ENCODE peak calls at places on chromosome 5, in ten cellular contexts. One of them, this sample, is unnamed.

GRCh38 chr5:133967124-133967523 is 1.3 kb downstream of the C5orf15 start:
- DNase-seq in cardiac fibroblast: peak
- DNase-seq in lung: no peak
- DNase-seq in GM13977: no peak
- DNase-seq in PC-3: no peak
- DNase-seq in ovary: no peak
- DNase-seq in nephron progenitor cell: no peak
- DNase-seq in endothelial cell: no peak
- DNase-seq in prostate gland: no peak
- DNase-seq in H9: no peak
- DNase-seq in this sample: no peak

GRCh38 chr5:139686919-139687421 is 38.8 kb downstream of the CXXC5 start:
- DNase-seq in cardiac fibroblast: no peak
- DNase-seq in lung: no peak
- DNase-seq in GM13977: no peak
- DNase-seq in PC-3: no peak
- DNase-seq in ovary: no peak
- DNase-seq in nephron progenitor cell: no peak
- DNase-seq in endothelial cell: peak
- DNase-seq in prostate gland: no peak
- DNase-seq in H9: no peak
- DNase-seq in this sample: no peak

GRCh38 chr5:171316258-171317121 is 7.4 kb downstream of the TLX3 start:
- DNase-seq in cardiac fibroblast: no peak
- DNase-seq in lung: no peak
- DNase-seq in GM13977: no peak
- DNase-seq in PC-3: no peak
- DNase-seq in ovary: no peak
- DNase-seq in nephron progenitor cell: peak
- DNase-seq in endothelial cell: peak
- DNase-seq in prostate gland: no peak
- DNase-seq in H9: peak
- DNase-seq in this sample: no peak

GRCh38 chr5:151686673-151687378 is at the start of gene SPARC:
- DNase-seq in cardiac fibroblast: peak
- DNase-seq in lung: peak
- DNase-seq in GM13977: no peak
- DNase-seq in PC-3: no peak
- DNase-seq in ovary: peak
- DNase-seq in nephron progenitor cell: peak
- DNase-seq in endothelial cell: peak
- DNase-seq in prostate gland: peak
- DNase-seq in H9: peak
- DNase-seq in this sample: peak

GRCh38 chr5:15554542-15554941 is 54.6 kb downstream of the FBXL7 start:
- DNase-seq in cardiac fibroblast: no peak
- DNase-seq in lung: no peak
- DNase-seq in GM13977: no peak
- DNase-seq in PC-3: no peak
- DNase-seq in ovary: no peak
- DNase-seq in nephron progenitor cell: no peak
- DNase-seq in endothelial cell: no peak
- DNase-seq in prostate gland: no peak
- DNase-seq in H9: peak
- DNase-seq in this sample: no peak

GRCh38 chr5:10760033-10760975 is 730 bp downstream of the DAP start:
- DNase-seq in cardiac fibroblast: peak
- DNase-seq in lung: peak
- DNase-seq in GM13977: peak
- DNase-seq in PC-3: peak
- DNase-seq in ovary: peak
- DNase-seq in nephron progenitor cell: peak
- DNase-seq in endothelial cell: peak
- DNase-seq in prostate gland: peak
- DNase-seq in H9: no peak
- DNase-seq in this sample: peak

GRCh38 chr5:158175664-158176507 is 316.9 kb upstream of the CLINT1 start:
- DNase-seq in cardiac fibroblast: no peak
- DNase-seq in lung: no peak
- DNase-seq in GM13977: no peak
- DNase-seq in PC-3: peak
- DNase-seq in ovary: peak
- DNase-seq in nephron progenitor cell: no peak
- DNase-seq in endothelial cell: no peak
- DNase-seq in prostate gland: peak
- DNase-seq in H9: no peak
- DNase-seq in this sample: peak

GRCh38 chr5:10637944-10638343 is 74.1 kb downstream of the ANKRD33B start:
- DNase-seq in cardiac fibroblast: no peak
- DNase-seq in lung: no peak
- DNase-seq in GM13977: no peak
- DNase-seq in PC-3: no peak
- DNase-seq in ovary: no peak
- DNase-seq in nephron progenitor cell: no peak
- DNase-seq in endothelial cell: no peak
- DNase-seq in prostate gland: no peak
- DNase-seq in H9: no peak
- DNase-seq in this sample: no peak

GRCh38 chr5:136042156-136042555 is 13.4 kb downstream of the TGFBI start:
- DNase-seq in cardiac fibroblast: no peak
- DNase-seq in lung: no peak
- DNase-seq in GM13977: no peak
- DNase-seq in PC-3: no peak
- DNase-seq in ovary: no peak
- DNase-seq in nephron progenitor cell: no peak
- DNase-seq in endothelial cell: no peak
- DNase-seq in prostate gland: no peak
- DNase-seq in H9: no peak
- DNase-seq in this sample: no peak

GRCh38 chr5:133565993-133566392 is 46.3 kb downstream of the FSTL4 start:
- DNase-seq in cardiac fibroblast: peak
- DNase-seq in lung: no peak
- DNase-seq in GM13977: no peak
- DNase-seq in PC-3: peak
- DNase-seq in ovary: no peak
- DNase-seq in nephron progenitor cell: peak
- DNase-seq in endothelial cell: peak
- DNase-seq in prostate gland: no peak
- DNase-seq in H9: no peak
- DNase-seq in this sample: peak

GRCh38 chr5:125196479-125197183 is 450.2 kb upstream of the ZNF608 start:
- DNase-seq in cardiac fibroblast: no peak
- DNase-seq in lung: no peak
- DNase-seq in GM13977: no peak
- DNase-seq in PC-3: no peak
- DNase-seq in ovary: no peak
- DNase-seq in nephron progenitor cell: no peak
- DNase-seq in endothelial cell: no peak
- DNase-seq in prostate gland: no peak
- DNase-seq in H9: no peak
- DNase-seq in this sample: no peak

GRCh38 chr5:122559676-122560075 is 215.2 kb upstream of the SNX2 start:
- DNase-seq in cardiac fibroblast: peak
- DNase-seq in lung: no peak
- DNase-seq in GM13977: no peak
- DNase-seq in PC-3: no peak
- DNase-seq in ovary: no peak
- DNase-seq in nephron progenitor cell: no peak
- DNase-seq in endothelial cell: no peak
- DNase-seq in prostate gland: no peak
- DNase-seq in H9: no peak
- DNase-seq in this sample: no peak

GRCh38 chr5:8517461-8517860 is 648.5 kb downstream of the MTRR start:
- DNase-seq in cardiac fibroblast: no peak
- DNase-seq in lung: no peak
- DNase-seq in GM13977: no peak
- DNase-seq in PC-3: peak
- DNase-seq in ovary: no peak
- DNase-seq in nephron progenitor cell: no peak
- DNase-seq in endothelial cell: no peak
- DNase-seq in prostate gland: no peak
- DNase-seq in H9: no peak
- DNase-seq in this sample: peak

DNA sequence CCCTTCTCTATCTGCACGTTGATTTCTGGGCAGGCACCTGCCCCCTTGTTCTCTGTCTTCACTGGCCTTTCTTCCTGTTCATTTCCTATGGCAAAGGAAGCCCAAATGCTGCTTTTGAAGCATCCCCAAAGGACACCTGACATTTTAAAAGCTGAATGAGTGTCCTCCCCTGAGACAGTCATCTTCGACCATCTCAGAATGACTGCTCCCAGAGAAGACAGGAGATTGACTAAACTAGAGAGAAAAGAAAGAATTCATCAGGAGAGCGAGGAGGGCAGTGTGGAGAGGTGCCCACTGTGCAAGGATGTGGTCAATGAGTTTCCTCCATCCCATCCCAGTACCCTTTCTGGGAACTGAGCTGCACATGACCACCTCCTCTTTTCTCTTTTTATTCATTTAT is 51.9 kb downstream of the SEMA6A start:
- DNase-seq in cardiac fibroblast: no peak
- DNase-seq in lung: no peak
- DNase-seq in GM13977: no peak
- DNase-seq in PC-3: no peak
- DNase-seq in ovary: no peak
- DNase-seq in nephron progenitor cell: no peak
- DNase-seq in endothelial cell: no peak
- DNase-seq in prostate gland: no peak
- DNase-seq in H9: no peak
- DNase-seq in this sample: no peak
- TF ChIP-seq CTCF in cardiac fibroblast: no peak
- TF ChIP-seq CTCF in lung: no peak
- TF ChIP-seq CTCF in GM13977: no peak
- TF ChIP-seq CTCF in PC-3: no peak
- TF ChIP-seq CTCF in ovary: no peak
- TF ChIP-seq CTCF in nephron progenitor cell: no peak
- TF ChIP-seq CTCF in endothelial cell: no peak
- TF ChIP-seq CTCF in prostate gland: no peak
- TF ChIP-seq CTCF in H9: no peak
- TF ChIP-seq CTCF in this sample: no peak

GRCh38 chr5:149153751-149154610 is 12.7 kb downstream of the ABLIM3 start:
- DNase-seq in cardiac fibroblast: peak
- DNase-seq in lung: peak
- DNase-seq in GM13977: no peak
- DNase-seq in PC-3: no peak
- DNase-seq in ovary: no peak
- DNase-seq in nephron progenitor cell: no peak
- DNase-seq in endothelial cell: no peak
- DNase-seq in prostate gland: no peak
- DNase-seq in H9: no peak
- DNase-seq in this sample: peak

GRCh38 chr5:149156435-149157083 is 15.3 kb downstream of the ABLIM3 start:
- DNase-seq in cardiac fibroblast: peak
- DNase-seq in lung: no peak
- DNase-seq in GM13977: no peak
- DNase-seq in PC-3: no peak
- DNase-seq in ovary: no peak
- DNase-seq in nephron progenitor cell: no peak
- DNase-seq in endothelial cell: no peak
- DNase-seq in prostate gland: no peak
- DNase-seq in H9: no peak
- DNase-seq in this sample: no peak

GRCh38 chr5:149153193-149153750 is 12.0 kb downstream of the ABLIM3 start:
- DNase-seq in cardiac fibroblast: no peak
- DNase-seq in lung: no peak
- DNase-seq in GM13977: no peak
- DNase-seq in PC-3: no peak
- DNase-seq in ovary: no peak
- DNase-seq in nephron progenitor cell: no peak
- DNase-seq in endothelial cell: no peak
- DNase-seq in prostate gland: no peak
- DNase-seq in H9: no peak
- DNase-seq in this sample: no peak

GRCh38 chr5:149152317-149152746 is 11.0 kb downstream of the ABLIM3 start:
- DNase-seq in cardiac fibroblast: peak
- DNase-seq in lung: no peak
- DNase-seq in GM13977: no peak
- DNase-seq in PC-3: peak
- DNase-seq in ovary: no peak
- DNase-seq in nephron progenitor cell: no peak
- DNase-seq in endothelial cell: no peak
- DNase-seq in prostate gland: no peak
- DNase-seq in H9: no peak
- DNase-seq in this sample: no peak

GRCh38 chr5:149154629-149155028 is 13.3 kb downstream of the ABLIM3 start:
- DNase-seq in cardiac fibroblast: no peak
- DNase-seq in lung: no peak
- DNase-seq in GM13977: no peak
- DNase-seq in PC-3: no peak
- DNase-seq in ovary: no peak
- DNase-seq in nephron progenitor cell: no peak
- DNase-seq in endothelial cell: no peak
- DNase-seq in prostate gland: no peak
- DNase-seq in H9: no peak
- DNase-seq in this sample: no peak
- TF ChIP-seq CTCF in cardiac fibroblast: no peak
- TF ChIP-seq CTCF in lung: no peak
- TF ChIP-seq CTCF in GM13977: no peak
- TF ChIP-seq CTCF in PC-3: no peak
- TF ChIP-seq CTCF in ovary: no peak
- TF ChIP-seq CTCF in nephron progenitor cell: no peak
- TF ChIP-seq CTCF in endothelial cell: no peak
- TF ChIP-seq CTCF in prostate gland: no peak
- TF ChIP-seq CTCF in H9: no peak
- TF ChIP-seq CTCF in this sample: no peak

DNA sequence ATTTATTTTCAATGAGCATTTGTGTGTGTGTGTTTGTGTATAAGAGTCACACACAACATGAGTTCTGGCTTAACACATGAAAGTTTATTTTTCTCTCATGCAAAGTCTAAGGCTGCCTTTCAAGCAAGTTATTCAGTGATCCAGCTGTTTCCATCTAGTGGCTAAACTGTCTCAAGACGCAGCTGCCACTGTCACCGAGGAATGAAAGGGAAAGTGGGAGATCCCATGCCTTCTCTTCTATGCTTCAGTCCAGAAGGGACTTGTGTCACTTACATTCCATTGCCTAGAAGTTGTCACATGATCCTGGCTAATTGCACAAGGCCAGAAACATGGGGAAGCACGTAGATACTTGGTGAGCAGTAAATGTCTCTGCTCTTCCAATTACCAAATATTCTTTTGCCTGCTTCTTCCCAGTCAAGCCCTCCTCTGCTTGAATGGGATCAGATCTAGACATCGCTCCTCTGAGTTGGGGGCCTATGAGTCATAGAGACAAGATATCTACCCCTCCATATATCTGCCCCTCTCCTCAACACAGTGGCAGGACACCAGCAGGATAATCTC is 30.4 kb upstream of the SLIT3 start:
- DNase-seq in cardiac fibroblast: peak
- DNase-seq in lung: no peak
- DNase-seq in GM13977: no peak
- DNase-seq in PC-3: peak
- DNase-seq in ovary: no peak
- DNase-seq in nephron progenitor cell: no peak
- DNase-seq in endothelial cell: no peak
- DNase-seq in prostate gland: no peak
- DNase-seq in H9: no peak
- DNase-seq in this sample: no peak
- TF ChIP-seq CTCF in cardiac fibroblast: peak
- TF ChIP-seq CTCF in lung: no peak
- TF ChIP-seq CTCF in GM13977: no peak
- TF ChIP-seq CTCF in PC-3: peak
- TF ChIP-seq CTCF in ovary: no peak
- TF ChIP-seq CTCF in nephron progenitor cell: no peak
- TF ChIP-seq CTCF in endothelial cell: no peak
- TF ChIP-seq CTCF in prostate gland: no peak
- TF ChIP-seq CTCF in H9: peak
- TF ChIP-seq CTCF in this sample: no peak

GRCh38 chr5:101590384-101590783 is 687.3 kb upstream of the ST8SIA4 start:
- DNase-seq in cardiac fibroblast: no peak
- DNase-seq in lung: no peak
- DNase-seq in GM13977: peak
- DNase-seq in PC-3: peak
- DNase-seq in ovary: no peak
- DNase-seq in nephron progenitor cell: no peak
- DNase-seq in endothelial cell: no peak
- DNase-seq in prostate gland: no peak
- DNase-seq in H9: no peak
- DNase-seq in this sample: peak
- TF ChIP-seq CTCF in cardiac fibroblast: no peak
- TF ChIP-seq CTCF in lung: no peak
- TF ChIP-seq CTCF in GM13977: peak
- TF ChIP-seq CTCF in PC-3: peak
- TF ChIP-seq CTCF in ovary: no peak
- TF ChIP-seq CTCF in nephron progenitor cell: peak
- TF ChIP-seq CTCF in endothelial cell: peak
- TF ChIP-seq CTCF in prostate gland: no peak
- TF ChIP-seq CTCF in H9: peak
- TF ChIP-seq CTCF in this sample: peak

This sample was measured in MCF 10A.